ENCODE peak calls at places on chromosome 14, in eight cellular contexts. J is AG10803; F is NAMALWA; H is HT1080; N is renal cortical epithelial cell; W is psoas muscle; A is stimulated activated CD4-positive, alpha-beta T cell treated with anti-CD3 and anti-CD28 coated beads, Interleukin-1b, Interleukin-23, amount 100 ng/mL, for 24 hours; T is NCI-H774. O is an unnamed sample.

GRCh38 chr14:95330591-95331370 is 11.1 kb upstream of the CLMN start:
- DNase-seq in A (no peak), J (no peak), F (no peak), H (no peak), T (no peak), W (no peak), N (no peak), O (no peak)

GRCh38 chr14:77000340-77001235 is 27.9 kb downstream of the IRF2BPL start:
- DNase-seq in T (no peak), A (no peak), J (peak; percentile 79), W (peak; percentile 80), N (no peak), F (peak; percentile 63), H (no peak), O (peak; percentile 76)

GRCh38 chr14:53640695-53641094 is 315.9 kb downstream of the BMP4 start:
- DNase-seq in N (no peak), H (peak; percentile 3), A (no peak), J (no peak), W (no peak), T (no peak), F (no peak), O (no peak)

GRCh38 chr14:95533822-95534221 is 1.0 kb upstream of the GLRX5 start:
- DNase-seq in J (peak; percentile 13), H (no peak), W (peak; percentile 66), N (no peak), T (no peak), A (no peak), F (no peak), O (peak; percentile 71)

GRCh38 chr14:101010293-101010692 is 106.8 kb upstream of the RTL1 start:
- DNase-seq in T (no peak), J (no peak), W (no peak), N (no peak), H (no peak), A (no peak), F (no peak), O (no peak)

GRCh38 chr14:101234588-101234937 is 326.7 kb upstream of the DIO3 start:
- DNase-seq in A (no peak), W (peak; percentile 46), T (no peak), F (no peak), J (no peak), N (no peak), H (no peak), O (no peak)

GRCh38 chr14:77040059-77040308 is 11.5 kb upstream of the IRF2BPL start:
- DNase-seq in J (no peak), W (no peak), F (no peak), T (no peak), A (no peak), N (no peak), H (no peak), O (no peak)

GRCh38 chr14:46245281-46245680 is 406.3 kb downstream of the RPL10L start:
- DNase-seq in A (no peak), N (no peak), F (no peak), H (no peak), J (no peak), W (no peak), T (no peak), O (no peak)

GRCh38 chr14:20116748-20117147 is 6.2 kb downstream of the OR4K17 start:
- DNase-seq in N (no peak), F (no peak), H (peak; percentile 9), W (no peak), A (no peak), T (no peak), J (no peak), O (no peak)

GRCh38 chr14:82504894-82505293 is 971.2 kb upstream of the SEL1L start:
- DNase-seq in F (no peak), H (no peak), W (no peak), A (no peak), N (no peak), T (no peak), J (no peak), O (no peak)

GRCh38 chr14:55540847-55541773 is 38.9 kb upstream of the KTN1 start:
- DNase-seq in H (no peak), J (no peak), F (no peak), A (no peak), N (peak; percentile 25), W (no peak), T (no peak), O (no peak)

GRCh38 chr14:88621090-88621489 is 58.3 kb downstream of the ZC3H14 start:
- DNase-seq in T (no peak), N (no peak), F (no peak), H (no peak), J (peak; percentile 18), W (no peak), A (no peak), O (no peak)

GRCh38 chr14:77359626-77360025 is 17.3 kb downstream of the TMED8 start:
- DNase-seq in N (no peak), T (no peak), F (no peak), H (no peak), W (no peak), J (peak; percentile 5), A (no peak), O (no peak)

GRCh38 chr14:47555333-47555732 is 120.1 kb downstream of the MDGA2 start:
- DNase-seq in A (no peak), T (no peak), N (no peak), J (no peak), W (no peak), F (no peak), H (peak; percentile 40), O (no peak)

O was measured in right cardiac atrium.